ENCODE peak calls at places on chromosomes 1 and 21, in ten cellular contexts. One of them, this sample, is unnamed.

GRCh38 chr1:241747992-241748391 is 95.9 kb downstream of the WDR64 start:
- DNase-seq in mucosa of descending colon: no peak
- DNase-seq in uterus: no peak
- DNase-seq in brain microvascular endothelial cell: no peak
- DNase-seq in esophagus squamous epithelium: no peak
- DNase-seq in HCT116: no peak
- DNase-seq in cardiac fibroblast: no peak
- DNase-seq in transverse colon: no peak
- DNase-seq in AG04449: no peak
- DNase-seq in Calu3: no peak
- DNase-seq in this sample: no peak

GRCh38 chr1:184536246-184536985 is 149.6 kb downstream of the C1orf21 start:
- DNase-seq in mucosa of descending colon: no peak
- DNase-seq in uterus: no peak
- DNase-seq in brain microvascular endothelial cell: no peak
- DNase-seq in esophagus squamous epithelium: no peak
- DNase-seq in HCT116: no peak
- DNase-seq in cardiac fibroblast: no peak
- DNase-seq in transverse colon: no peak
- DNase-seq in AG04449: no peak
- DNase-seq in Calu3: no peak
- DNase-seq in this sample: no peak

GRCh38 chr1:111280267-111280666 is 10.4 kb upstream of the CHIA start:
- DNase-seq in mucosa of descending colon: no peak
- DNase-seq in uterus: no peak
- DNase-seq in brain microvascular endothelial cell: no peak
- DNase-seq in esophagus squamous epithelium: no peak
- DNase-seq in HCT116: no peak
- DNase-seq in cardiac fibroblast: no peak
- DNase-seq in transverse colon: no peak
- DNase-seq in AG04449: no peak
- DNase-seq in Calu3: no peak
- DNase-seq in this sample: no peak

GRCh38 chr1:44084998-44085675 is 33.5 kb upstream of the KLF17 start:
- DNase-seq in mucosa of descending colon: no peak
- DNase-seq in uterus: no peak
- DNase-seq in brain microvascular endothelial cell: peak
- DNase-seq in esophagus squamous epithelium: no peak
- DNase-seq in HCT116: peak
- DNase-seq in cardiac fibroblast: peak
- DNase-seq in transverse colon: no peak
- DNase-seq in AG04449: peak
- DNase-seq in Calu3: peak
- DNase-seq in this sample: no peak

GRCh38 chr1:48673725-48674124 is 103.0 kb downstream of the BEND5 start:
- DNase-seq in mucosa of descending colon: no peak
- DNase-seq in uterus: no peak
- DNase-seq in brain microvascular endothelial cell: no peak
- DNase-seq in esophagus squamous epithelium: no peak
- DNase-seq in HCT116: peak
- DNase-seq in cardiac fibroblast: no peak
- DNase-seq in transverse colon: no peak
- DNase-seq in AG04449: no peak
- DNase-seq in Calu3: no peak
- DNase-seq in this sample: no peak

GRCh38 chr1:48222501-48223242 is at the start of gene SLC5A9:
- DNase-seq in mucosa of descending colon: no peak
- DNase-seq in uterus: no peak
- DNase-seq in brain microvascular endothelial cell: no peak
- DNase-seq in esophagus squamous epithelium: no peak
- DNase-seq in HCT116: no peak
- DNase-seq in cardiac fibroblast: no peak
- DNase-seq in transverse colon: peak
- DNase-seq in AG04449: no peak
- DNase-seq in Calu3: peak
- DNase-seq in this sample: no peak

GRCh38 chr1:25433389-25434186 is 2.9 kb downstream of the MACO1 start:
- DNase-seq in mucosa of descending colon: no peak
- DNase-seq in uterus: no peak
- DNase-seq in brain microvascular endothelial cell: no peak
- DNase-seq in esophagus squamous epithelium: no peak
- DNase-seq in HCT116: no peak
- DNase-seq in cardiac fibroblast: peak
- DNase-seq in transverse colon: no peak
- DNase-seq in AG04449: no peak
- DNase-seq in Calu3: no peak
- DNase-seq in this sample: no peak

GRCh38 chr1:62436039-62436465 is 797 bp upstream of the USP1 start:
- DNase-seq in mucosa of descending colon: peak
- DNase-seq in uterus: no peak
- DNase-seq in brain microvascular endothelial cell: no peak
- DNase-seq in esophagus squamous epithelium: no peak
- DNase-seq in HCT116: no peak
- DNase-seq in cardiac fibroblast: no peak
- DNase-seq in transverse colon: peak
- DNase-seq in AG04449: no peak
- DNase-seq in Calu3: peak
- DNase-seq in this sample: peak

GRCh38 chr1:110542730-110543129 is 23.8 kb upstream of the KCNA10 start:
- DNase-seq in mucosa of descending colon: no peak
- DNase-seq in uterus: no peak
- DNase-seq in brain microvascular endothelial cell: peak
- DNase-seq in esophagus squamous epithelium: no peak
- DNase-seq in HCT116: no peak
- DNase-seq in cardiac fibroblast: peak
- DNase-seq in transverse colon: no peak
- DNase-seq in AG04449: no peak
- DNase-seq in Calu3: peak
- DNase-seq in this sample: peak

GRCh38 chr21:19998450-19998849 is 999.8 kb upstream of the NCAM2 start:
- DNase-seq in mucosa of descending colon: no peak
- DNase-seq in uterus: no peak
- DNase-seq in brain microvascular endothelial cell: no peak
- DNase-seq in esophagus squamous epithelium: no peak
- DNase-seq in HCT116: no peak
- DNase-seq in cardiac fibroblast: no peak
- DNase-seq in transverse colon: no peak
- DNase-seq in AG04449: no peak
- DNase-seq in Calu3: no peak
- DNase-seq in this sample: no peak

GRCh38 chr1:203002951-203003350 is 4.2 kb upstream of the TMEM183A start:
- DNase-seq in mucosa of descending colon: no peak
- DNase-seq in uterus: no peak
- DNase-seq in brain microvascular endothelial cell: no peak
- DNase-seq in esophagus squamous epithelium: no peak
- DNase-seq in HCT116: no peak
- DNase-seq in cardiac fibroblast: no peak
- DNase-seq in transverse colon: no peak
- DNase-seq in AG04449: no peak
- DNase-seq in Calu3: no peak
- DNase-seq in this sample: no peak

GRCh38 chr1:31759266-31760023 is 4.7 kb downstream of the ADGRB2 start:
- DNase-seq in mucosa of descending colon: no peak
- DNase-seq in uterus: no peak
- DNase-seq in brain microvascular endothelial cell: no peak
- DNase-seq in esophagus squamous epithelium: no peak
- DNase-seq in HCT116: no peak
- DNase-seq in cardiac fibroblast: peak
- DNase-seq in transverse colon: no peak
- DNase-seq in AG04449: no peak
- DNase-seq in Calu3: no peak
- DNase-seq in this sample: no peak
- TF ChIP-seq CTCF in mucosa of descending colon: no peak
- TF ChIP-seq CTCF in uterus: no peak
- TF ChIP-seq CTCF in brain microvascular endothelial cell: peak
- TF ChIP-seq CTCF in esophagus squamous epithelium: no peak
- TF ChIP-seq CTCF in HCT116: no peak
- TF ChIP-seq CTCF in cardiac fibroblast: no peak
- TF ChIP-seq CTCF in transverse colon: no peak
- TF ChIP-seq CTCF in AG04449: no peak
- TF ChIP-seq CTCF in Calu3: no peak
- TF ChIP-seq CTCF in this sample: no peak

GRCh38 chr1:113217447-113218208 is 144.6 kb downstream of the LRIG2 start:
- DNase-seq in mucosa of descending colon: no peak
- DNase-seq in uterus: no peak
- DNase-seq in brain microvascular endothelial cell: no peak
- DNase-seq in esophagus squamous epithelium: no peak
- DNase-seq in HCT116: no peak
- DNase-seq in cardiac fibroblast: no peak
- DNase-seq in transverse colon: peak
- DNase-seq in AG04449: no peak
- DNase-seq in Calu3: no peak
- DNase-seq in this sample: no peak

GRCh38 chr1:113216664-113217063 is 143.7 kb downstream of the LRIG2 start:
- DNase-seq in mucosa of descending colon: no peak
- DNase-seq in uterus: no peak
- DNase-seq in brain microvascular endothelial cell: no peak
- DNase-seq in esophagus squamous epithelium: no peak
- DNase-seq in HCT116: no peak
- DNase-seq in cardiac fibroblast: no peak
- DNase-seq in transverse colon: no peak
- DNase-seq in AG04449: no peak
- DNase-seq in Calu3: no peak
- DNase-seq in this sample: no peak

GRCh38 chr1:113219377-113219776 is 146.4 kb downstream of the LRIG2 start:
- DNase-seq in mucosa of descending colon: no peak
- DNase-seq in uterus: no peak
- DNase-seq in brain microvascular endothelial cell: no peak
- DNase-seq in esophagus squamous epithelium: no peak
- DNase-seq in HCT116: no peak
- DNase-seq in cardiac fibroblast: no peak
- DNase-seq in transverse colon: peak
- DNase-seq in AG04449: no peak
- DNase-seq in Calu3: peak
- DNase-seq in this sample: no peak

GRCh38 chr1:113211467-113211866 is 138.5 kb downstream of the LRIG2 start:
- DNase-seq in mucosa of descending colon: no peak
- DNase-seq in uterus: no peak
- DNase-seq in brain microvascular endothelial cell: no peak
- DNase-seq in esophagus squamous epithelium: no peak
- DNase-seq in HCT116: no peak
- DNase-seq in cardiac fibroblast: no peak
- DNase-seq in transverse colon: no peak
- DNase-seq in AG04449: no peak
- DNase-seq in Calu3: no peak
- DNase-seq in this sample: no peak

DNA sequence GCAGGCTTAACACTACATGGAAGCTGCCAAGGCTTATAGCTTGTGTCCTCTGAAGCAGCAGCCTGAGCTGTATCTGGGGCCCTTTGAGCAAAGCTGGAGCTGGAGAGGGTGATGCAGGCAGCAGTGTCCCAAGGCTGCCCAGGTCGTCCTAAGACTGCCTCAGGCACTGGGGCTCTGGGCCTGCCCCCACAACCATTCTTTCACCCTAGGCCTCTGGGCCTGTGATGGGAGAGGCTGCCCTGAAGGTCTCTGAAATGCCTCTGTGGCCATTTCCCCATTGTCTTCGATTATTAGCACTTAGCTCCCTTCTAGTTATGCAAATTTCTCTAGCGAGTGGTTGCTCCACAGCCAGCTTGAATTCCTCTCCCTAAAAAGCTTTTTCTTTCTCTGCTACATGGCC is 142.0 kb downstream of the LRIG2 start:
- DNase-seq in mucosa of descending colon: no peak
- DNase-seq in uterus: no peak
- DNase-seq in brain microvascular endothelial cell: no peak
- DNase-seq in esophagus squamous epithelium: no peak
- DNase-seq in HCT116: no peak
- DNase-seq in cardiac fibroblast: no peak
- DNase-seq in transverse colon: no peak
- DNase-seq in AG04449: no peak
- DNase-seq in Calu3: no peak
- DNase-seq in this sample: no peak
- TF ChIP-seq CTCF in mucosa of descending colon: no peak
- TF ChIP-seq CTCF in uterus: no peak
- TF ChIP-seq CTCF in brain microvascular endothelial cell: no peak
- TF ChIP-seq CTCF in esophagus squamous epithelium: no peak
- TF ChIP-seq CTCF in HCT116: no peak
- TF ChIP-seq CTCF in cardiac fibroblast: no peak
- TF ChIP-seq CTCF in transverse colon: no peak
- TF ChIP-seq CTCF in AG04449: no peak
- TF ChIP-seq CTCF in Calu3: no peak
- TF ChIP-seq CTCF in this sample: no peak

GRCh38 chr1:53137729-53138128 is 4.7 kb downstream of the SLC1A7 start:
- DNase-seq in mucosa of descending colon: no peak
- DNase-seq in uterus: no peak
- DNase-seq in brain microvascular endothelial cell: no peak
- DNase-seq in esophagus squamous epithelium: no peak
- DNase-seq in HCT116: peak
- DNase-seq in cardiac fibroblast: peak
- DNase-seq in transverse colon: no peak
- DNase-seq in AG04449: no peak
- DNase-seq in Calu3: no peak
- DNase-seq in this sample: no peak
- TF ChIP-seq CTCF in mucosa of descending colon: no peak
- TF ChIP-seq CTCF in uterus: no peak
- TF ChIP-seq CTCF in brain microvascular endothelial cell: peak
- TF ChIP-seq CTCF in esophagus squamous epithelium: no peak
- TF ChIP-seq CTCF in HCT116: peak
- TF ChIP-seq CTCF in cardiac fibroblast: peak
- TF ChIP-seq CTCF in transverse colon: no peak
- TF ChIP-seq CTCF in AG04449: no peak
- TF ChIP-seq CTCF in Calu3: no peak
- TF ChIP-seq CTCF in this sample: no peak

GRCh38 chr1:65001238-65001792 is 35.0 kb upstream of the JAK1 start:
- DNase-seq in mucosa of descending colon: peak
- DNase-seq in uterus: peak
- DNase-seq in brain microvascular endothelial cell: peak
- DNase-seq in esophagus squamous epithelium: peak
- DNase-seq in HCT116: no peak
- DNase-seq in cardiac fibroblast: peak
- DNase-seq in transverse colon: peak
- DNase-seq in AG04449: no peak
- DNase-seq in Calu3: no peak
- DNase-seq in this sample: peak
- TF ChIP-seq CTCF in mucosa of descending colon: no peak
- TF ChIP-seq CTCF in uterus: no peak
- TF ChIP-seq CTCF in brain microvascular endothelial cell: peak
- TF ChIP-seq CTCF in esophagus squamous epithelium: no peak
- TF ChIP-seq CTCF in HCT116: no peak
- TF ChIP-seq CTCF in cardiac fibroblast: no peak
- TF ChIP-seq CTCF in transverse colon: no peak
- TF ChIP-seq CTCF in AG04449: no peak
- TF ChIP-seq CTCF in Calu3: no peak
- TF ChIP-seq CTCF in this sample: no peak